ENCODE peak calls at places on chromosomes 1 and 21, in four cellular contexts. One of them, this sample, is unnamed.

GRCh38 chr1:42210421-42211133 is 46.0 kb upstream of the GUCA2A start:
- DNase-seq in naive thymus-derived CD8-positive, alpha-beta T cell: no peak
- DNase-seq in AG04450: no peak
- DNase-seq in T-cell: no peak
- DNase-seq in this sample: no peak

GRCh38 chr1:247118946-247119446 is 14.8 kb upstream of the ZNF669 start:
- DNase-seq in T-cell: no peak
- DNase-seq in AG04450: no peak
- DNase-seq in naive thymus-derived CD8-positive, alpha-beta T cell: peak
- DNase-seq in this sample: peak

GRCh38 chr1:32509939-32510338 is 29.3 kb upstream of the ZBTB8A start:
- DNase-seq in AG04450: no peak
- DNase-seq in naive thymus-derived CD8-positive, alpha-beta T cell: no peak
- DNase-seq in T-cell: no peak
- DNase-seq in this sample: no peak

GRCh38 chr1:70719164-70719563 is 308.1 kb downstream of the CTH start:
- DNase-seq in AG04450: no peak
- DNase-seq in naive thymus-derived CD8-positive, alpha-beta T cell: no peak
- DNase-seq in T-cell: no peak
- DNase-seq in this sample: no peak

GRCh38 chr1:189438808-189439207 is 1038.9 kb downstream of the BRINP3 start:
- DNase-seq in naive thymus-derived CD8-positive, alpha-beta T cell: no peak
- DNase-seq in T-cell: no peak
- DNase-seq in AG04450: no peak
- DNase-seq in this sample: no peak

GRCh38 chr1:227547604-227548397 is 15.6 kb upstream of the ZNF678 start:
- DNase-seq in naive thymus-derived CD8-positive, alpha-beta T cell: no peak
- DNase-seq in AG04450: no peak
- DNase-seq in T-cell: no peak
- DNase-seq in this sample: no peak

GRCh38 chr1:92599184-92599583 is 112.5 kb upstream of the GFI1 start:
- DNase-seq in AG04450: peak
- DNase-seq in naive thymus-derived CD8-positive, alpha-beta T cell: no peak
- DNase-seq in T-cell: no peak
- DNase-seq in this sample: no peak

GRCh38 chr1:195618287-195618686 is 990.0 kb downstream of the KCNT2 start:
- DNase-seq in AG04450: no peak
- DNase-seq in naive thymus-derived CD8-positive, alpha-beta T cell: no peak
- DNase-seq in T-cell: no peak
- DNase-seq in this sample: no peak

GRCh38 chr21:43694437-43695079 is 24.4 kb upstream of the PDXK start:
- DNase-seq in T-cell: no peak
- DNase-seq in naive thymus-derived CD8-positive, alpha-beta T cell: no peak
- DNase-seq in AG04450: no peak
- DNase-seq in this sample: no peak

GRCh38 chr1:1069061-1069710 is 4.9 kb downstream of the RNF223 start:
- DNase-seq in AG04450: no peak
- DNase-seq in T-cell: peak
- DNase-seq in naive thymus-derived CD8-positive, alpha-beta T cell: peak
- DNase-seq in this sample: peak

GRCh38 chr1:158357441-158357840 is 3.7 kb downstream of the CD1E start:
- DNase-seq in T-cell: no peak
- DNase-seq in AG04450: no peak
- DNase-seq in naive thymus-derived CD8-positive, alpha-beta T cell: no peak
- DNase-seq in this sample: no peak

GRCh38 chr1:170410391-170411146 is 121.4 kb upstream of the GORAB start:
- DNase-seq in T-cell: no peak
- DNase-seq in AG04450: no peak
- DNase-seq in naive thymus-derived CD8-positive, alpha-beta T cell: no peak
- DNase-seq in this sample: no peak

GRCh38 chr1:205044745-205045144 is 1.7 kb downstream of the CNTN2 start:
- DNase-seq in AG04450: no peak
- DNase-seq in T-cell: no peak
- DNase-seq in naive thymus-derived CD8-positive, alpha-beta T cell: no peak
- DNase-seq in this sample: no peak

GRCh38 chr1:16112558-16113555 is 39.4 kb upstream of the FAM131C start:
- DNase-seq in T-cell: no peak
- DNase-seq in naive thymus-derived CD8-positive, alpha-beta T cell: no peak
- DNase-seq in AG04450: no peak
- DNase-seq in this sample: peak

GRCh38 chr1:17194133-17194475 is 10.8 kb upstream of the PADI1 start:
- DNase-seq in T-cell: no peak
- DNase-seq in naive thymus-derived CD8-positive, alpha-beta T cell: no peak
- DNase-seq in AG04450: no peak
- DNase-seq in this sample: no peak

GRCh38 chr21:38930065-38930464 is 124.3 kb downstream of the ETS2 start:
- DNase-seq in T-cell: no peak
- DNase-seq in naive thymus-derived CD8-positive, alpha-beta T cell: no peak
- DNase-seq in AG04450: no peak
- DNase-seq in this sample: no peak

GRCh38 chr21:45479691-45480675 is 62.3 kb downstream of the SLC19A1 start:
- DNase-seq in naive thymus-derived CD8-positive, alpha-beta T cell: peak
- DNase-seq in T-cell: peak
- DNase-seq in AG04450: no peak
- DNase-seq in this sample: no peak

GRCh38 chr1:24548070-24548469 is 7.8 kb upstream of the NCMAP start:
- DNase-seq in AG04450: no peak
- DNase-seq in naive thymus-derived CD8-positive, alpha-beta T cell: no peak
- DNase-seq in T-cell: no peak
- DNase-seq in this sample: no peak

GRCh38 chr1:192489748-192490147 is 85.8 kb upstream of the RGS1 start:
- DNase-seq in naive thymus-derived CD8-positive, alpha-beta T cell: no peak
- DNase-seq in T-cell: no peak
- DNase-seq in AG04450: peak
- DNase-seq in this sample: peak

GRCh38 chr1:59232209-59232608 is 64.7 kb upstream of the FGGY start:
- DNase-seq in T-cell: no peak
- DNase-seq in naive thymus-derived CD8-positive, alpha-beta T cell: no peak
- DNase-seq in AG04450: no peak
- DNase-seq in this sample: no peak

GRCh38 chr1:54379481-54380284 is 26.5 kb downstream of the SSBP3 start:
- DNase-seq in T-cell: no peak
- DNase-seq in naive thymus-derived CD8-positive, alpha-beta T cell: no peak
- DNase-seq in AG04450: no peak
- DNase-seq in this sample: no peak

GRCh38 chr21:41664881-41665765 is 101.7 kb downstream of the RIPK4 start:
- DNase-seq in T-cell: no peak
- DNase-seq in naive thymus-derived CD8-positive, alpha-beta T cell: no peak
- DNase-seq in AG04450: no peak
- DNase-seq in this sample: no peak

GRCh38 chr21:15761508-15762100 is 31.8 kb downstream of the USP25 start:
- DNase-seq in AG04450: no peak
- DNase-seq in T-cell: no peak
- DNase-seq in naive thymus-derived CD8-positive, alpha-beta T cell: no peak
- DNase-seq in this sample: peak

GRCh38 chr1:170586321-170586855 is 54.4 kb downstream of the GORAB start:
- DNase-seq in naive thymus-derived CD8-positive, alpha-beta T cell: no peak
- DNase-seq in T-cell: no peak
- DNase-seq in AG04450: no peak
- DNase-seq in this sample: no peak

GRCh38 chr1:67689267-67690017 is 4.4 kb downstream of the GADD45A start:
- DNase-seq in naive thymus-derived CD8-positive, alpha-beta T cell: no peak
- DNase-seq in AG04450: no peak
- DNase-seq in T-cell: no peak
- DNase-seq in this sample: no peak

GRCh38 chr1:90964444-90965035 is 57.3 kb downstream of the ZNF644 start:
- DNase-seq in AG04450: no peak
- DNase-seq in naive thymus-derived CD8-positive, alpha-beta T cell: no peak
- DNase-seq in T-cell: no peak
- DNase-seq in this sample: no peak

GRCh38 chr1:22217811-22218460 is 75.0 kb upstream of the WNT4 start:
- DNase-seq in AG04450: no peak
- DNase-seq in naive thymus-derived CD8-positive, alpha-beta T cell: no peak
- DNase-seq in T-cell: no peak
- DNase-seq in this sample: no peak

GRCh38 chr1:221858758-221859157 is 116.9 kb upstream of the DUSP10 start:
- DNase-seq in AG04450: peak
- DNase-seq in naive thymus-derived CD8-positive, alpha-beta T cell: no peak
- DNase-seq in T-cell: no peak
- DNase-seq in this sample: no peak

GRCh38 chr1:218345673-218346390 is 696 bp downstream of the TGFB2 start:
- DNase-seq in T-cell: peak
- DNase-seq in AG04450: no peak
- DNase-seq in naive thymus-derived CD8-positive, alpha-beta T cell: peak
- DNase-seq in this sample: peak

GRCh38 chr21:37912616-37913015 is 3.6 kb downstream of the KCNJ6 start:
- DNase-seq in naive thymus-derived CD8-positive, alpha-beta T cell: no peak
- DNase-seq in AG04450: no peak
- DNase-seq in T-cell: no peak
- DNase-seq in this sample: no peak

GRCh38 chr1:172381981-172382380 is 38.5 kb upstream of the C1orf105 start:
- DNase-seq in naive thymus-derived CD8-positive, alpha-beta T cell: no peak
- DNase-seq in AG04450: no peak
- DNase-seq in T-cell: no peak
- DNase-seq in this sample: peak

GRCh38 chr1:205375816-205376545 is 19.3 kb upstream of the KLHDC8A start:
- DNase-seq in AG04450: no peak
- DNase-seq in T-cell: no peak
- DNase-seq in naive thymus-derived CD8-positive, alpha-beta T cell: no peak
- DNase-seq in this sample: peak

GRCh38 chr21:43654806-43655489 is 4.3 kb downstream of the HSF2BP start:
- DNase-seq in AG04450: no peak
- DNase-seq in T-cell: no peak
- DNase-seq in naive thymus-derived CD8-positive, alpha-beta T cell: no peak
- DNase-seq in this sample: no peak

GRCh38 chr1:192801451-192801850 is 7.4 kb upstream of the RGS2 start:
- DNase-seq in AG04450: no peak
- DNase-seq in naive thymus-derived CD8-positive, alpha-beta T cell: no peak
- DNase-seq in T-cell: no peak
- DNase-seq in this sample: no peak

GRCh38 chr1:221897312-221897711 is 155.4 kb upstream of the DUSP10 start:
- DNase-seq in AG04450: peak
- DNase-seq in naive thymus-derived CD8-positive, alpha-beta T cell: no peak
- DNase-seq in T-cell: no peak
- DNase-seq in this sample: peak

GRCh38 chr21:38126677-38127271 is 130.0 kb upstream of the KCNJ15 start:
- DNase-seq in T-cell: peak
- DNase-seq in AG04450: no peak
- DNase-seq in naive thymus-derived CD8-positive, alpha-beta T cell: peak
- DNase-seq in this sample: peak

GRCh38 chr21:39108291-39109162 is 74.7 kb downstream of the PSMG1 start:
- DNase-seq in naive thymus-derived CD8-positive, alpha-beta T cell: no peak
- DNase-seq in AG04450: no peak
- DNase-seq in T-cell: no peak
- DNase-seq in this sample: no peak

GRCh38 chr1:2481885-2482284 is 5.8 kb downstream of the PLCH2 start:
- DNase-seq in naive thymus-derived CD8-positive, alpha-beta T cell: no peak
- DNase-seq in AG04450: no peak
- DNase-seq in T-cell: no peak
- DNase-seq in this sample: no peak

This sample was measured in SJCRH30.